ENCODE peak calls at places on chromosome 10, in ten cellular contexts. G is breast epithelium; S is CD8-positive, alpha-beta T cell; D is dorsolateral prefrontal cortex; C is heart left ventricle; W is esophagus squamous epithelium; Z is endodermal cell; F is mesendoderm; J is CD4-positive, alpha-beta T cell; E is caudate nucleus. O is an unnamed sample.

GRCh38 chr10:79084972-79085597 is 16.3 kb downstream of the ZMIZ1 start:
- DNase-seq in D (no peak), S (no peak), W (no peak), Z (no peak), G (no peak), E (no peak), F (no peak), J (no peak), C (peak; percentile 58), O (no peak)

GRCh38 chr10:34768261-34768971 is 46.7 kb downstream of the PARD3 start:
- DNase-seq in D (no peak), J (no peak), Z (peak; percentile 70), W (peak; percentile 4), C (peak; percentile 88), F (peak; percentile 89), G (peak; percentile 81), E (peak; percentile 18), S (no peak), O (no peak)

GRCh38 chr10:18066947-18067346 is 73.3 kb upstream of the CACNB2 start:
- DNase-seq in F (peak; percentile 13), Z (no peak), W (no peak), C (no peak), E (no peak), S (no peak), J (no peak), G (no peak), D (no peak), O (no peak)

GRCh38 chr10:85650791-85651506 is 715.6 kb downstream of the GRID1 start:
- DNase-seq in C (no peak), S (no peak), Z (no peak), F (no peak), D (no peak), W (no peak), G (no peak), E (no peak), J (no peak), O (no peak)

GRCh38 chr10:7410306-7410799 is 481 bp downstream of the SFMBT2 start:
- DNase-seq in F (peak; percentile 87), W (no peak), D (no peak), Z (peak; percentile 81), G (no peak), S (no peak), E (no peak), J (peak; percentile 39), C (peak; percentile 45), O (no peak)

GRCh38 chr10:126511917-126512487 is 123.7 kb upstream of the ADAM12 start:
- DNase-seq in D (no peak), W (no peak), C (no peak), F (peak; percentile 26), E (no peak), S (no peak), Z (no peak), G (no peak), J (no peak), O (no peak)

GRCh38 chr10:82267014-82267413 is 392.0 kb downstream of the NRG3 start:
- DNase-seq in F (no peak), J (no peak), S (no peak), D (no peak), E (no peak), Z (no peak), C (no peak), W (no peak), G (no peak), O (no peak)

GRCh38 chr10:4067552-4068254 is 282.7 kb upstream of the KLF6 start:
- DNase-seq in J (no peak), S (no peak), E (no peak), G (no peak), W (no peak), Z (no peak), C (no peak), D (no peak), F (no peak), O (no peak)

GRCh38 chr10:60905580-60905979 is 38.4 kb downstream of the RHOBTB1 start:
- DNase-seq in G (no peak), F (no peak), W (no peak), D (no peak), J (no peak), C (peak; percentile 82), E (no peak), Z (no peak), S (no peak), O (no peak)

GRCh38 chr10:21517134-21517982 is 8.1 kb downstream of the SKIDA1 start:
- DNase-seq in F (peak; percentile 87), Z (peak; percentile 90), S (no peak), C (peak; percentile 75), E (peak; percentile 44), G (no peak), J (no peak), D (no peak), W (no peak), O (no peak)

GRCh38 chr10:132146941-132147915 is 39.5 kb upstream of the DPYSL4 start:
- DNase-seq in C (peak; percentile 32), S (no peak), E (no peak), J (no peak), G (no peak), W (no peak), Z (no peak), F (no peak), D (no peak), O (no peak)

GRCh38 chr10:11715815-11716494 is 26.2 kb upstream of the ECHDC3 start:
- DNase-seq in D (no peak), G (peak; percentile 68), S (no peak), F (no peak), C (no peak), Z (no peak), J (no peak), W (no peak), E (no peak), O (no peak)

GRCh38 chr10:173741-174140 is 38.5 kb downstream of the ZMYND11 start:
- DNase-seq in G (no peak), Z (no peak), E (no peak), D (no peak), J (no peak), F (no peak), C (no peak), W (no peak), S (no peak), O (no peak)

GRCh38 chr10:2476236-2476814 is 591.0 kb upstream of the PFKP start:
- DNase-seq in G (no peak), Z (no peak), J (no peak), S (no peak), D (no peak), E (no peak), F (no peak), C (no peak), W (no peak), O (no peak)

DNA sequence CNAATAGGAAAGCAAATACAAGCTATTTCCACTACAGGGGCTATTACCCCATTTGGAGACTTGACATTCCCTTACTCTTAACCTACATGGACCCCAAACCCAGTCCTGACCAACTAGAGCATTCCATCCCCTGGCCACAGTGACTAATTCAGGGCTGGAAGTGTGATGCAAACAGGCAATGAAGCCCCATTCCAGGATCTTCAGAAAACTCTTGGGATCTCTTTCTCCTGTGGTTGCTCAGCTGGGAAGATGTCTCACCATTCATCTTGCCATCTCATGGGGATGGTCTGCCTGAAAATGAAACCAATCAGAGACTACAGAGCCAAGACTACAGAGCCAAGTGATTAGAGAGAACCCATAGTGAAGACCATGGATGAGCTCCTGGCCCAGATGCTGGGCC is 206.2 kb downstream of the ZNF365 start:
- DNase-seq in S (no peak), E (no peak), W (no peak), Z (no peak), F (no peak), J (no peak), C (no peak), D (no peak), G (no peak), O (no peak)
- H3K27ac ChIP-seq in S (no peak overlapping the region), E (no peak overlapping the region), W (no peak overlapping the region), Z (no peak overlapping the region), F (no peak overlapping the region), J (no peak overlapping the region), C (no peak overlapping the region), D (no peak overlapping the region), G (no peak overlapping the region), O (no peak overlapping the region)

GRCh38 chr10:69914373-69915268 is 112.9 kb downstream of the COL13A1 start:
- DNase-seq in C (peak; percentile 79), D (peak; percentile 66), J (peak; percentile 36), Z (peak; percentile 93), W (no peak), E (peak; percentile 37), G (peak; percentile 70), S (peak; percentile 27), F (peak; percentile 81), O (peak; percentile 57)

GRCh38 chr10:69912584-69912983 is 110.9 kb downstream of the COL13A1 start:
- DNase-seq in D (no peak), S (no peak), F (no peak), E (no peak), Z (no peak), C (no peak), J (no peak), W (no peak), G (no peak), O (no peak)

GRCh38 chr10:69913586-69913985 is 111.9 kb downstream of the COL13A1 start:
- DNase-seq in G (no peak), S (no peak), D (no peak), Z (no peak), F (no peak), C (no peak), E (no peak), J (no peak), W (no peak), O (no peak)

GRCh38 chr10:69910566-69910965 is 108.9 kb downstream of the COL13A1 start:
- DNase-seq in E (no peak), Z (no peak), F (no peak), J (no peak), S (no peak), D (no peak), C (no peak), G (no peak), W (no peak), O (no peak)

GRCh38 chr10:69911571-69912528 is 110.1 kb downstream of the COL13A1 start:
- DNase-seq in C (no peak), J (no peak), F (peak; percentile 42), E (peak; percentile 56), W (no peak), S (no peak), G (no peak), D (no peak), Z (no peak), O (no peak)
- H3K27ac ChIP-seq in C (no peak overlapping the region), J (no peak overlapping the region), F (no peak overlapping the region), E (peak overlapping the region; percentile 20), W (peak overlapping the region; percentile 65), S (no peak overlapping the region), G (peak overlapping the region; percentile 6), D (peak overlapping the region; percentile 48), Z (no peak overlapping the region), O (no peak overlapping the region)

GRCh38 chr10:59331661-59332060 is 30.7 kb downstream of the FAM13C start:
- DNase-seq in F (no peak), C (no peak), W (no peak), Z (no peak), S (no peak), J (no peak), D (no peak), E (no peak), G (no peak), O (no peak)
- H3K27ac ChIP-seq in F (no peak overlapping the region), C (no peak overlapping the region), W (no peak overlapping the region), Z (no peak overlapping the region), S (no peak overlapping the region), J (no peak overlapping the region), D (peak overlapping the region; percentile 99), E (peak overlapping the region; percentile 94), G (no peak overlapping the region), O (no peak overlapping the region)

DNA sequence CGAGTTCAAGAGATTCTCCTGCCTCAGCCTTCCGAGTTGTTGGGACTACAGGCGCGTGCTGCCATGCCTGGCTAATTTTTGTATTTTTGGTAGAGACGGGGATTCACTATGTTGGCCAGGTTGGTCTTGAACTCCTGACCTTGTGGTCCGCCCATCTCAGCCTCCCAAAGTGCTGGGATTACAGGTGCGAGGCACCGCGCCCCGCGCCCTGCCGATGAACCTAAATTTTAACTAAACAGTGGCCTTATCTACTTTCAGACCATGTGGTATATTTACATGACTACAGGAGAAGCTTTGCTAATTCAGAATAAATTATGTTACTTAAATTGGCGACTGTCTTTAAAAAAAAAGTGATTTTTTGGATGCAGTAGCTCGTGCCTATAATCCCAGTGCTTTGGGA is 9.2 kb downstream of the SIRT1 start:
- DNase-seq in J (no peak), F (no peak), E (no peak), Z (no peak), W (no peak), G (no peak), C (no peak), S (no peak), D (no peak), O (no peak)
- H3K27ac ChIP-seq in J (no peak overlapping the region), F (no peak overlapping the region), E (no peak overlapping the region), Z (no peak overlapping the region), W (no peak overlapping the region), G (no peak overlapping the region), C (no peak overlapping the region), S (no peak overlapping the region), D (no peak overlapping the region), O (no peak overlapping the region)

O was measured in tibial nerve.